ENCODE peak calls at places on chromosome 22, in four cellular contexts. One of them, this sample, is unnamed.

GRCh38 chr22:17443413-17444203 is 74.3 kb downstream of the CECR2 start:
- DNase-seq in IMR-90: no peak
- DNase-seq in transverse colon: no peak
- DNase-seq in fibroblast of lung: no peak
- DNase-seq in this sample: no peak

GRCh38 chr22:38872831-38873248 is 824 bp upstream of the CBX6 start:
- DNase-seq in IMR-90: peak; percentile 32
- DNase-seq in fibroblast of lung: peak; percentile 49
- DNase-seq in transverse colon: peak; percentile 41
- DNase-seq in this sample: no peak

GRCh38 chr22:25134028-25134427 is 65.6 kb upstream of the CRYBB3 start:
- DNase-seq in fibroblast of lung: no peak
- DNase-seq in IMR-90: no peak
- DNase-seq in transverse colon: peak; percentile 63
- DNase-seq in this sample: no peak

GRCh38 chr22:49340406-49340805 is 487.3 kb downstream of the BRD1 start:
- DNase-seq in transverse colon: no peak
- DNase-seq in fibroblast of lung: no peak
- DNase-seq in IMR-90: no peak
- DNase-seq in this sample: no peak

GRCh38 chr22:46053563-46054090 is 76.7 kb upstream of the WNT7B start:
- DNase-seq in transverse colon: peak; percentile 84
- DNase-seq in IMR-90: peak; percentile 38
- DNase-seq in fibroblast of lung: peak; percentile 64
- DNase-seq in this sample: peak; percentile 56

GRCh38 chr22:35643991-35644390 is 4.3 kb upstream of the APOL6 start:
- DNase-seq in transverse colon: no peak
- DNase-seq in fibroblast of lung: no peak
- DNase-seq in IMR-90: no peak
- DNase-seq in this sample: no peak

GRCh38 chr22:20442485-20443284 is 5.1 kb upstream of the SCARF2 start:
- DNase-seq in fibroblast of lung: no peak
- DNase-seq in transverse colon: no peak
- DNase-seq in IMR-90: no peak
- DNase-seq in this sample: no peak

GRCh38 chr22:27512283-27512761 is 289.2 kb downstream of the MN1 start:
- DNase-seq in IMR-90: peak; percentile 97
- DNase-seq in fibroblast of lung: peak; percentile 99
- DNase-seq in transverse colon: peak; percentile 43
- DNase-seq in this sample: no peak

GRCh38 chr22:36419177-36419911 is 31.6 kb upstream of the MYH9 start:
- DNase-seq in IMR-90: peak; percentile 96
- DNase-seq in fibroblast of lung: peak; percentile 45
- DNase-seq in transverse colon: peak; percentile 67
- DNase-seq in this sample: peak; percentile 16

GRCh38 chr22:49719046-49719445 is 108.6 kb downstream of the BRD1 start:
- DNase-seq in transverse colon: no peak
- DNase-seq in IMR-90: no peak
- DNase-seq in fibroblast of lung: no peak
- DNase-seq in this sample: no peak

GRCh38 chr22:23237201-23237798 is 57.0 kb downstream of the BCR start:
- DNase-seq in IMR-90: peak; percentile 66
- DNase-seq in fibroblast of lung: peak; percentile 67
- DNase-seq in transverse colon: peak; percentile 25
- DNase-seq in this sample: no peak

GRCh38 chr22:22344430-22344829 is 99.8 kb downstream of the VPREB1 start:
- DNase-seq in fibroblast of lung: no peak
- DNase-seq in transverse colon: no peak
- DNase-seq in IMR-90: no peak
- DNase-seq in this sample: no peak

GRCh38 chr22:40436460-40437431 is 66.4 kb downstream of the SGSM3 start:
- DNase-seq in transverse colon: peak; percentile 31
- DNase-seq in IMR-90: peak; percentile 74
- DNase-seq in fibroblast of lung: peak; percentile 63
- DNase-seq in this sample: peak; percentile 50

GRCh38 chr22:32775957-32776356 is 25.5 kb upstream of the TIMP3 start:
- DNase-seq in IMR-90: no peak
- DNase-seq in transverse colon: no peak
- DNase-seq in fibroblast of lung: no peak
- DNase-seq in this sample: no peak

GRCh38 chr22:41094036-41094435 is 1.6 kb downstream of the EP300 start:
- DNase-seq in fibroblast of lung: peak; percentile 46
- DNase-seq in transverse colon: peak; percentile 39
- DNase-seq in IMR-90: peak; percentile 40
- DNase-seq in this sample: peak; percentile 50

GRCh38 chr22:35051034-35051535 is 14.9 kb upstream of the ISX start:
- DNase-seq in fibroblast of lung: no peak
- DNase-seq in transverse colon: no peak
- DNase-seq in IMR-90: no peak
- DNase-seq in this sample: no peak

GRCh38 chr22:22203048-22203971 is 41.3 kb upstream of the VPREB1 start:
- DNase-seq in IMR-90: no peak
- DNase-seq in transverse colon: no peak
- DNase-seq in fibroblast of lung: no peak
- DNase-seq in this sample: no peak

GRCh38 chr22:38479096-38479840 is 11.4 kb downstream of the KDELR3 start:
- DNase-seq in transverse colon: no peak
- DNase-seq in IMR-90: no peak
- DNase-seq in fibroblast of lung: no peak
- DNase-seq in this sample: no peak

GRCh38 chr22:22691716-22692701 is 47.6 kb downstream of the GGTLC2 start:
- DNase-seq in transverse colon: no peak
- DNase-seq in fibroblast of lung: no peak
- DNase-seq in IMR-90: no peak
- DNase-seq in this sample: no peak

GRCh38 chr22:50247748-50248147 is 2.9 kb upstream of the TUBGCP6 start:
- DNase-seq in transverse colon: peak; percentile 77
- DNase-seq in fibroblast of lung: peak; percentile 67
- DNase-seq in IMR-90: peak; percentile 61
- DNase-seq in this sample: peak; percentile 62

GRCh38 chr22:37088108-37088605 is 21.4 kb downstream of the TMPRSS6 start:
- DNase-seq in IMR-90: peak; percentile 4
- DNase-seq in transverse colon: no peak
- DNase-seq in fibroblast of lung: peak; percentile 7
- DNase-seq in this sample: peak; percentile 50

GRCh38 chr22:21573293-21573734 is 5.8 kb downstream of the UBE2L3 start:
- DNase-seq in IMR-90: no peak
- DNase-seq in fibroblast of lung: no peak
- DNase-seq in transverse colon: no peak
- DNase-seq in this sample: no peak

GRCh38 chr22:20651286-20651685 is 122.6 kb upstream of the SERPIND1 start:
- DNase-seq in transverse colon: no peak
- DNase-seq in fibroblast of lung: no peak
- DNase-seq in IMR-90: no peak
- DNase-seq in this sample: no peak

GRCh38 chr22:41449321-41449720 is 2.7 kb upstream of the TOB2 start:
- DNase-seq in IMR-90: no peak
- DNase-seq in fibroblast of lung: no peak
- DNase-seq in transverse colon: no peak
- DNase-seq in this sample: no peak

GRCh38 chr22:22458896-22459588 is 49.5 kb downstream of the ZNF280B start:
- DNase-seq in transverse colon: no peak
- DNase-seq in fibroblast of lung: peak; percentile 11
- DNase-seq in IMR-90: no peak
- DNase-seq in this sample: no peak

GRCh38 chr22:35343664-35344550 is 37.0 kb upstream of the HMOX1 start:
- DNase-seq in transverse colon: no peak
- DNase-seq in IMR-90: no peak
- DNase-seq in fibroblast of lung: no peak
- DNase-seq in this sample: no peak

GRCh38 chr22:35205956-35206355 is 51.3 kb upstream of the HMGXB4 start:
- DNase-seq in IMR-90: peak; percentile 72
- DNase-seq in transverse colon: no peak
- DNase-seq in fibroblast of lung: peak; percentile 57
- DNase-seq in this sample: no peak

GRCh38 chr22:19289475-19290161 is 1.9 kb downstream of the CLTCL1 start:
- DNase-seq in fibroblast of lung: peak; percentile 95
- DNase-seq in IMR-90: peak; percentile 81
- DNase-seq in transverse colon: no peak
- DNase-seq in this sample: peak; percentile 43

GRCh38 chr22:32612834-32613233 is 138.2 kb downstream of the FBXO7 start:
- DNase-seq in transverse colon: no peak
- DNase-seq in IMR-90: no peak
- DNase-seq in fibroblast of lung: no peak
- DNase-seq in this sample: no peak

GRCh38 chr22:19988965-19989724 is 27.5 kb downstream of the ARVCF start:
- DNase-seq in transverse colon: no peak
- DNase-seq in IMR-90: no peak
- DNase-seq in fibroblast of lung: no peak
- DNase-seq in this sample: no peak

GRCh38 chr22:32541481-32541880 is 66.9 kb downstream of the FBXO7 start:
- DNase-seq in transverse colon: no peak
- DNase-seq in fibroblast of lung: no peak
- DNase-seq in IMR-90: no peak
- DNase-seq in this sample: no peak

GRCh38 chr22:40818192-40818746 is 877 bp downstream of the SLC25A17 start:
- DNase-seq in IMR-90: no peak
- DNase-seq in fibroblast of lung: no peak
- DNase-seq in transverse colon: no peak
- DNase-seq in this sample: no peak

GRCh38 chr22:19871023-19871844 is 16.6 kb upstream of the GNB1L start:
- DNase-seq in IMR-90: no peak
- DNase-seq in fibroblast of lung: no peak
- DNase-seq in transverse colon: no peak
- DNase-seq in this sample: peak; percentile 0

GRCh38 chr22:36413022-36413770 is 25.4 kb upstream of the MYH9 start:
- DNase-seq in IMR-90: peak; percentile 36
- DNase-seq in transverse colon: no peak
- DNase-seq in fibroblast of lung: no peak
- DNase-seq in this sample: peak; percentile 22

GRCh38 chr22:20803696-20804324 is 29.9 kb downstream of the SERPIND1 start:
- DNase-seq in transverse colon: peak; percentile 35
- DNase-seq in IMR-90: peak; percentile 44
- DNase-seq in fibroblast of lung: peak; percentile 11
- DNase-seq in this sample: peak; percentile 67

GRCh38 chr22:47149976-47150375 is 387.5 kb downstream of the TBC1D22A start:
- DNase-seq in IMR-90: no peak
- DNase-seq in transverse colon: no peak
- DNase-seq in fibroblast of lung: no peak
- DNase-seq in this sample: no peak

GRCh38 chr22:47148510-47148909 is 386.1 kb downstream of the TBC1D22A start:
- DNase-seq in fibroblast of lung: no peak
- DNase-seq in IMR-90: no peak
- DNase-seq in transverse colon: no peak
- DNase-seq in this sample: no peak

GRCh38 chr22:47150426-47150825 is 388.0 kb downstream of the TBC1D22A start:
- DNase-seq in IMR-90: no peak
- DNase-seq in transverse colon: no peak
- DNase-seq in fibroblast of lung: no peak
- DNase-seq in this sample: no peak

GRCh38 chr22:47147572-47147971 is 385.1 kb downstream of the TBC1D22A start:
- DNase-seq in IMR-90: no peak
- DNase-seq in fibroblast of lung: no peak
- DNase-seq in transverse colon: no peak
- DNase-seq in this sample: no peak

DNA sequence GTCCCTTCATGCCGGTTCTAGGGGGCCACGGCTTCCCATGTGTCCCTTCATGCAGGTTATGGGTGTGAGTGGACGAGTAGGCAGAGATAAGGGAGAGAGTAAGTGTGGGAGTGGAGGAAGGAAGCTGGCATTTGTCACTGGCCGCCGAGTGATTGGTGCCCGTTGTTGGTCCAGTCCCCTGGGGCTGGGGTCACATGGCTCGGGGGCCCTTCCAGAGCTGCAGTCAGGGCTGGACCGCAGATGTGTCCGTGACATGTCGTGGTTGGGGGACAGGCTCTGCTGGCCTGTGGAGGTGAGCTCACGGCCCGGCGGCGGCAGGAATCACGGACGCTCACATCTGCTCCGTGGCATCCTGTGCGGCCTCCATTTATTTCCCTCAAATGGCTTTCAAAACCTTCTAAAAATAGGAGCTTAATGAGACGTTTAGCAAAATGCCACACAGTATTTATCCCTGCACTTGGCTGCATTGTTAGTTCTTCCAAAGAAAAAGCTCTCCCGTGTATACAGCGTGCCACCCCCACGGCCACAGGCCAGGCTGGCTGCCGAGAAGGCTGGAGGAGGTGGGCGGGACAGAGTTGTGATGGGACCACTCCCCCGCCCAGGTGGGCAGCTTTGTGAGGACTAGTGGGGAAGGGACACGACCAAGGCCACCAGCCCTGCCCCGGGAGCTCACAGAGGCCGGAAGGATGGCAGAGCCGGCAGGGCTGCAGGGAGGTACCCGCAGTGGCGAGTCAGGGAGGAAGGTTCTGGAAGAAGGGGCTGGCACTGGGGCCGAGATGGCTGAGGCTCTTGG is 386.7 kb downstream of the TBC1D22A start:
- DNase-seq in fibroblast of lung: no peak
- DNase-seq in transverse colon: no peak
- DNase-seq in IMR-90: no peak
- DNase-seq in this sample: no peak
- TF ChIP-seq CTCF in fibroblast of lung: no peak
- TF ChIP-seq CTCF in transverse colon: no peak
- TF ChIP-seq CTCF in IMR-90: no peak
- TF ChIP-seq CTCF in this sample: no peak

DNA sequence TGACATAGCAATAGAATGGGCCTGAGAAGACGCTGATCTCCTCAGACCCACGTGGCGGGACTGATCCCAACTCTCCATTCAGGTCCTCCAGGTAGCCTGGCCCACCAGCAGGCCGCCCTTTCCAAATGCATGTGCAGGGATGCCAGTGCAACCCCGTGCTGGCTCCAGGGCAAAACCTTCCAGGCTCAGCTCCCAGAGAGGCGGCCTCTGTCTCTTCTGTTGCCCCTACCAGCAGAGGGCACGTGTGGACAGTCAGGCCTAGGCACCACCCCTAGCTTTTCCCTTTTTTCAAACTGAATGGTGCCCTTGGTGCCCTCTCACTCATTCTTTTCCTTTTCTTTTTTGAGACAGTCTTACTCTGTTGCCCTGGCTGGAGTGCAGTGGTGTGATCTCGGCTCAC is 121.7 kb downstream of the OSBP2 start:
- DNase-seq in IMR-90: no peak
- DNase-seq in transverse colon: no peak
- DNase-seq in fibroblast of lung: no peak
- DNase-seq in this sample: no peak
- TF ChIP-seq CTCF in IMR-90: no peak
- TF ChIP-seq CTCF in transverse colon: no peak
- TF ChIP-seq CTCF in fibroblast of lung: no peak
- TF ChIP-seq CTCF in this sample: no peak

DNA sequence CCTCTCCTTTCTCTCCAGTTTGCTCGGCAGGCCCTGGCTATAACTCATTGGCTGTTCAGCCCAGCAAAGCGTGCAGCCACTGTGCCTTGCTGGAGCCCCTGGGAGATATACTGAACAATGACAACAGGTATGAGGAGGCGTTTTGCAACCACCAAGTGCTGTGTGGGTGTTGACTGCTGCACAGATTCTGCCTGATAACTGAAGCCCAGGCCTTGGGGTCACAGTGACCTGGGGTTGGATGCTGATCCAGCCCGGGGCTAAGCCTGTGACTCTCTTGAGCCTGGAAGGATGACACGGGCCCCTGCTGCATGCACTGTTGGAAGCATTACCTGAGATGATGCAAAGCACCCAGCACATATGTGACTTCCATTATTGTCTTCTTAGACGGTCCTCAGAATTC is 13.7 kb upstream of the A4GALT start:
- DNase-seq in transverse colon: no peak
- DNase-seq in fibroblast of lung: no peak
- DNase-seq in IMR-90: no peak
- DNase-seq in this sample: no peak
- TF ChIP-seq CTCF in transverse colon: no peak
- TF ChIP-seq CTCF in fibroblast of lung: no peak
- TF ChIP-seq CTCF in IMR-90: no peak
- TF ChIP-seq CTCF in this sample: no peak

GRCh38 chr22:44084044-44084772 is 60.1 kb downstream of the PARVB start:
- DNase-seq in fibroblast of lung: no peak
- DNase-seq in IMR-90: no peak
- DNase-seq in transverse colon: no peak
- DNase-seq in this sample: no peak
- TF ChIP-seq CTCF in fibroblast of lung: no peak
- TF ChIP-seq CTCF in IMR-90: no peak
- TF ChIP-seq CTCF in transverse colon: no peak
- TF ChIP-seq CTCF in this sample: no peak

This sample was measured in activated CD8-positive, alpha-beta T cell treated with anti-CD3 and anti-CD28 coated beads for 36 hours.